ENCODE peak calls at places on chromosomes 13 and 19, in ten cellular contexts. D is ascending aorta; K is neuronal stem cell; X is RCC 7860; C is left ventricle myocardium superior; N is activated naive CD4-positive, alpha-beta T cell treated with anti-CD3 and anti-CD28 coated beads, Interleukin-2, amount 50 U/mL, for 72 hours; P is brain pericyte; W is tibial nerve; F is T47D; I is NCI-H2081. J is an unnamed sample.

GRCh38 chr13:51608857-51609406 is 24.7 kb downstream of the WDFY2 start:
- DNase-seq in W (no peak), N (no peak), D (no peak), X (no peak), F (no peak), C (no peak), P (no peak), K (no peak), I (no peak), J (no peak)

GRCh38 chr19:31841755-31842154 is 492.5 kb upstream of the TSHZ3 start:
- DNase-seq in F (no peak), N (no peak), C (no peak), X (no peak), W (no peak), D (no peak), K (no peak), P (no peak), I (no peak), J (no peak)

GRCh38 chr13:95404141-95404882 is 103.1 kb upstream of the ABCC4 start:
- DNase-seq in P (peak), F (peak), D (peak), X (peak), W (peak), I (peak), K (peak), C (peak), N (peak), J (peak)

GRCh38 chr13:101979825-101980224 is 422.0 kb downstream of the FGF14 start:
- DNase-seq in D (no peak), P (no peak), I (peak), K (no peak), X (no peak), C (no peak), N (no peak), W (no peak), F (no peak), J (no peak)

GRCh38 chr13:32647926-32648325 is 61.7 kb downstream of the PDS5B start:
- DNase-seq in F (peak), X (no peak), C (no peak), D (no peak), P (no peak), W (no peak), N (no peak), K (no peak), I (no peak), J (no peak)

GRCh38 chr13:30819136-30819875 is 84.0 kb downstream of the ALOX5AP start:
- DNase-seq in P (no peak), X (peak), C (no peak), K (no peak), D (no peak), I (no peak), N (no peak), F (no peak), W (no peak), J (no peak)

GRCh38 chr19:40623403-40624239 is 22.5 kb downstream of the LTBP4 start:
- DNase-seq in P (no peak), N (no peak), X (peak), C (peak), W (no peak), I (peak), K (no peak), F (peak), D (peak), J (peak)

GRCh38 chr13:102286326-102286725 is 115.5 kb downstream of the FGF14 start:
- DNase-seq in X (peak), W (no peak), K (no peak), F (no peak), I (no peak), N (no peak), C (no peak), P (no peak), D (no peak), J (no peak)

GRCh38 chr19:18218159-18218558 is 8.1 kb downstream of the PDE4C start:
- DNase-seq in K (no peak), D (no peak), X (no peak), F (no peak), W (no peak), I (no peak), P (no peak), N (no peak), C (no peak), J (no peak)

GRCh38 chr13:28716511-28716910 is 2.3 kb downstream of the SLC46A3 start:
- DNase-seq in K (no peak), P (no peak), C (peak), N (no peak), F (peak), I (no peak), X (peak), W (no peak), D (peak), J (no peak)

GRCh38 chr13:46296920-46297319 is 85.2 kb downstream of the LRRC63 start:
- DNase-seq in P (no peak), I (no peak), W (no peak), D (no peak), C (no peak), X (peak), K (no peak), F (no peak), N (no peak), J (no peak)

GRCh38 chr19:4295972-4296771 is 6.0 kb downstream of the TMIGD2 start:
- DNase-seq in D (no peak), P (no peak), F (no peak), K (no peak), I (peak), W (no peak), X (no peak), N (no peak), C (no peak), J (no peak)

GRCh38 chr19:2529473-2529918 is 53.6 kb downstream of the GADD45B start:
- DNase-seq in D (no peak), W (no peak), P (no peak), F (peak), X (peak), N (no peak), I (no peak), K (no peak), C (no peak), J (no peak)

GRCh38 chr19:12611361-12611699 is 610 bp downstream of the ZNF791 start:
- DNase-seq in P (no peak), C (peak), W (peak), N (no peak), X (peak), K (peak), F (peak), I (peak), D (peak), J (peak)

J was measured in COLO829.